ENCODE peak calls at places on chromosomes 11 and 22, in nine cellular contexts. U, P, R, V, L, F, Y, D and O are unnamed samples.

GRCh38 chr22:27875951-27876350 is 43.1 kb downstream of the PITPNB start:
- DNase-seq in U (no peak), P (no peak), R (no peak), V (no peak), L (no peak), F (no peak), Y (no peak), D (no peak), O (no peak)

GRCh38 chr11:70488171-70488570 is 89.8 kb downstream of the CTTN start:
- DNase-seq in U (no peak), P (no peak), R (no peak), V (no peak), L (no peak), F (no peak), Y (no peak), D (no peak), O (no peak)

GRCh38 chr11:121814962-121815361 is 301.1 kb downstream of the BLID start:
- DNase-seq in U (peak; percentile 81), P (no peak), R (peak; percentile 56), V (no peak), L (no peak), F (peak; percentile 12), Y (no peak), D (no peak), O (peak; percentile 48)

GRCh38 chr11:86067230-86068137 is 1.4 kb downstream of the PICALM start:
- DNase-seq in U (no peak), P (no peak), R (no peak), V (no peak), L (no peak), F (no peak), Y (no peak), D (no peak), O (no peak)

GRCh38 chr11:87265915-87266314 is 228.2 kb downstream of the TMEM135 start:
- DNase-seq in U (peak; percentile 8), P (no peak), R (no peak), V (no peak), L (no peak), F (no peak), Y (no peak), D (no peak), O (no peak)

GRCh38 chr11:11731311-11732083 is 109.7 kb upstream of the GALNT18 start:
- DNase-seq in U (peak; percentile 83), P (no peak), R (peak; percentile 76), V (no peak), L (peak; percentile 6), F (peak; percentile 36), Y (no peak), D (no peak), O (peak; percentile 32)

GRCh38 chr11:34784318-34784841 is 131.8 kb downstream of the APIP start:
- DNase-seq in U (no peak), P (no peak), R (no peak), V (no peak), L (no peak), F (no peak), Y (no peak), D (no peak), O (no peak)

GRCh38 chr11:116311141-116311540 is 461.6 kb downstream of the BUD13 start:
- DNase-seq in U (no peak), P (no peak), R (no peak), V (no peak), L (no peak), F (no peak), Y (no peak), D (no peak), O (no peak)

GRCh38 chr11:10454902-10455631 is at the start of gene AMPD3:
- DNase-seq in U (peak; percentile 99), P (no peak), R (peak; percentile 92), V (no peak), L (peak; percentile 96), F (peak; percentile 90), Y (no peak), D (no peak), O (peak; percentile 84)

GRCh38 chr11:16936643-16937042 is 77.6 kb downstream of the PLEKHA7 start:
- DNase-seq in U (no peak), P (no peak), R (no peak), V (no peak), L (no peak), F (no peak), Y (no peak), D (no peak), O (no peak)

GRCh38 chr22:41934284-41935014 is 7.8 kb upstream of the TNFRSF13C start:
- DNase-seq in U (no peak), P (no peak), R (no peak), V (no peak), L (no peak), F (no peak), Y (no peak), D (no peak), O (no peak)

GRCh38 chr11:109350091-109350490 is 71.9 kb upstream of the C11orf87 start:
- DNase-seq in U (no peak), P (no peak), R (no peak), V (no peak), L (no peak), F (no peak), Y (no peak), D (no peak), O (no peak)

DNA sequence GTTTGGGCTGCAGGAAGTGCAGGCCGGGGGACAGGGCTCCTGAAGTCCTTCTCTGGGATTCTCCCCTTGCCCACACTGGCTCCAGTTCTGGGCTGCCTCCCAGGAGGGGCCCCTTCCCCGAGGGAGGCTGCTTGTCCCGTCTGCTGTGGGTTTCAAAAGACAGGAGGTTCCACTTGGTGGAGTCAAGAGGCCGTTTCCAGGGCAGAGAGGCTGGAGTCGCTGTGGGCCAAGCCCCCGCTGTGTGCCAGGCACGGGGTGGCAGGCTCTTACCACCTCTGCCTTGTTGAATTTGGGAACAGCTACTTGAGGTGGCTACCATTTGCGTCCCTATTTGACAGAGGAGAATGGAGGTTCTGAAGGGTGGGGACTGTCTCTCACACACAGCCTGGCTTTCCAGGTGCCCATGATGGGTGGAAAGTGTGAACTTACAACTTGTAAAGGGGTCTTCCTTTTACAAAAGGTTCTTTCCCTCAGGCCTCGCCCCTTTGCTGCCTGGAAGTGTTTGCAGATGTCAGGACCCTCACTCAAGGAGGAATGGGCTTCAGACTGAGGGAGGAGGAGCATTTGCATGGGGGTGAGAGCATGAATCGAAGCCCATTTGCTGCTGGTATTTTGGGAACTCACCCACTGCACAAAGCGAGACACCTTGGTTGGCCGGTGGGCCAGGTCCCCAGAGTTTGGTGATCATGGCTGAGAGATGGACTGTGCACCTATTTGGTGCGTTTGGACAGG is 24.9 kb downstream of the MPPED1 start:
- DNase-seq in U (no peak), P (no peak), R (no peak), V (no peak), L (no peak), F (no peak), Y (no peak), D (no peak), O (no peak)
- TF ChIP-seq CTCF in U (no peak), P (no peak), R (no peak), V (no peak), L (no peak), F (no peak), Y (no peak), D (no peak), O (no peak)

GRCh38 chr22:36215976-36216375 is 14.4 kb upstream of the APOL4 start:
- DNase-seq in U (peak; percentile 17), P (no peak), R (no peak), V (no peak), L (no peak), F (no peak), Y (peak; percentile 4), D (no peak), O (no peak)
- TF ChIP-seq CTCF in U (no peak), P (no peak), R (no peak), V (no peak), L (no peak), F (no peak), Y (no peak), D (no peak), O (no peak)

DNA sequence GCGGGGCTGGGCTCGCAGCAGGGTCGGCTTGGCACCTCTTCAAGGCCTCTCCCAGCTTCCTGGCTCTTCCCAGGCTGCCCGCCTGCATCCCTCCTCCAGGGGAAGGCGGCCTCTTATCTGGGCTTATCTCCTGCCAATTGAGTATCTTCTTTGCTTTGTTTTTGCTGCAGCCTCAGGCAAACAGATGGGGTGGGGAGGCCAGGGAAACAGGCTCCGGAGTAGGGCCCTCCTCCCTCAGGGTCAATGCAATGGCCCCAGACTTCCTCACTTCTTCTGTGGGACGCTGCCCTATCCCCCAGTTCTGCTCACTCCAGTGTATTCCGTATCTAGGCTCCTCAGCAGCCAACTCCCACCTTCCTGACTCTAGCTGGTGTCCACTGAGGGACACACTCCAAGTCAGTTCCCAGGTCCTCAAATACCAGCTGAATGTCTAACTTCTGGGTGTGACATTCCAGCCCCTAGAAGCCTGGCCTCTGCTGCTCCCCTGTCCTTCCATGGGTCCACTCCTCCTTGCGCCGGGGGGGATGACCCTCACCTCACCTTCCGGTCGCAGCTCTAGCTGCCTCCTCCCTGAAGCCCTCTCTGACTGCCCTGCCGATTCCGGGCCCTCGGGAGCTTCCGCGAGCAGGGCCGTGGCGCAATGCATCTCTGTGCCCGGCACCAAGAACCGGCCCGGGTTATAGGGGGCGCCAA is 15.6 kb downstream of the BAD start:
- DNase-seq in U (peak; percentile 47), P (peak; percentile 14), R (no peak), V (peak; percentile 83), L (no peak), F (peak; percentile 51), Y (peak; percentile 89), D (no peak), O (no peak)
- TF ChIP-seq CTCF in U (no peak), P (no peak), R (no peak), V (no peak), L (no peak), F (no peak), Y (no peak), D (no peak), O (no peak)

GRCh38 chr22:48490513-48491411 is 1336.9 kb downstream of the BRD1 start:
- DNase-seq in U (no peak), P (no peak), R (no peak), V (no peak), L (no peak), F (no peak), Y (no peak), D (no peak), O (no peak)

GRCh38 chr22:48488611-48489456 is 1338.8 kb downstream of the BRD1 start:
- DNase-seq in U (no peak), P (peak; percentile 37), R (no peak), V (no peak), L (no peak), F (no peak), Y (no peak), D (no peak), O (no peak)

GRCh38 chr22:48489551-48490512 is 1337.8 kb downstream of the BRD1 start:
- DNase-seq in U (no peak), P (peak; percentile 29), R (no peak), V (no peak), L (no peak), F (peak; percentile 44), Y (no peak), D (no peak), O (no peak)

GRCh38 chr22:48486163-48486957 is 1341.3 kb downstream of the BRD1 start:
- DNase-seq in U (no peak), P (no peak), R (no peak), V (no peak), L (no peak), F (no peak), Y (no peak), D (no peak), O (no peak)

DNA sequence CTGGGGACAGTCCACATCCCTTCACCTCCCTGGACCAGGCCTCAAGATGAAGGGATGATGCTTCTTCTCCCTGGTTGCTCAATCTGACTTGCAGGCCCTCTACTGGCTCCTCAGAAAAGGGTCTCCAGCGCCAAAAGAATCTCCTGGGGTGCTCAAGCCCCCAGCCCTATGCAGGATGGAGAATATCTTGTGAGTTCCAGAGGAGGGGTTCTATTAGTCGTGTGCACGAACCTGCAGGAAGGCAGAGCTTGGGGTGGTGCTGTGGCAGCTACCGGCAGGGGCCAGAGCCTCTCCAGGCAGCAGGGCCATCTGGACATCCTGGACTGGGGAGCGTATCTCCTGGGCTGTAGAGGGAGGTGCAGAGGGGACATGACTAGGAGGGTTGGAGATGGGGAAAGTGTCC is 1339.5 kb downstream of the BRD1 start:
- DNase-seq in U (no peak), P (no peak), R (no peak), V (no peak), L (no peak), F (peak; percentile 39), Y (no peak), D (no peak), O (no peak)
- TF ChIP-seq CTCF in U (no peak), P (peak; percentile 40), R (no peak), V (no peak), L (no peak), F (peak; percentile 46), Y (no peak), D (peak; percentile 33), O (peak; percentile 15)